ENCODE peak calls at places on chromosomes 1 and 21, in four cellular contexts. One of them, this sample, is unnamed.

GRCh38 chr1:17013598-17014320 is 2.0 kb upstream of the ATP13A2 start:
- DNase-seq in retinal pigment epithelial cell: no peak
- DNase-seq in pancreas: no peak
- DNase-seq in GM23338: no peak
- DNase-seq in this sample: peak; percentile 43

GRCh38 chr1:22406722-22407495 is 44.7 kb upstream of the ZBTB40 start:
- DNase-seq in pancreas: no peak
- DNase-seq in retinal pigment epithelial cell: no peak
- DNase-seq in GM23338: no peak
- DNase-seq in this sample: no peak

GRCh38 chr1:162861101-162861500 is at the start of gene CCDC190:
- DNase-seq in pancreas: no peak
- DNase-seq in GM23338: peak; percentile 17
- DNase-seq in retinal pigment epithelial cell: no peak
- DNase-seq in this sample: no peak

GRCh38 chr1:40839943-40840335 is 22.2 kb downstream of the CITED4 start:
- DNase-seq in retinal pigment epithelial cell: no peak
- DNase-seq in pancreas: no peak
- DNase-seq in GM23338: no peak
- DNase-seq in this sample: no peak

GRCh38 chr1:230163719-230164118 is 96.7 kb downstream of the GALNT2 start:
- DNase-seq in GM23338: no peak
- DNase-seq in retinal pigment epithelial cell: no peak
- DNase-seq in pancreas: no peak
- DNase-seq in this sample: no peak

GRCh38 chr1:77281491-77282186 is at the start of gene AK5:
- DNase-seq in GM23338: peak; percentile 75
- DNase-seq in pancreas: peak; percentile 34
- DNase-seq in retinal pigment epithelial cell: no peak
- DNase-seq in this sample: no peak

GRCh38 chr21:35932232-35932911 is 128.0 kb downstream of the SETD4 start:
- DNase-seq in retinal pigment epithelial cell: peak; percentile 69
- DNase-seq in GM23338: no peak
- DNase-seq in pancreas: no peak
- DNase-seq in this sample: peak; percentile 52

GRCh38 chr1:40849801-40850592 is 12.2 kb downstream of the CITED4 start:
- DNase-seq in retinal pigment epithelial cell: no peak
- DNase-seq in GM23338: peak; percentile 77
- DNase-seq in pancreas: peak; percentile 68
- DNase-seq in this sample: peak; percentile 72

GRCh38 chr21:45891388-45892155 is 90.0 kb upstream of the COL6A1 start:
- DNase-seq in GM23338: no peak
- DNase-seq in pancreas: no peak
- DNase-seq in retinal pigment epithelial cell: no peak
- DNase-seq in this sample: no peak

GRCh38 chr1:87462894-87463293 is 134.2 kb downstream of the LMO4 start:
- DNase-seq in GM23338: no peak
- DNase-seq in retinal pigment epithelial cell: no peak
- DNase-seq in pancreas: no peak
- DNase-seq in this sample: no peak

GRCh38 chr21:46038871-46039397 is 57.4 kb downstream of the COL6A1 start:
- DNase-seq in retinal pigment epithelial cell: no peak
- DNase-seq in GM23338: no peak
- DNase-seq in pancreas: no peak
- DNase-seq in this sample: peak; percentile 50

GRCh38 chr1:166383137-166383536 is 216.3 kb upstream of the FAM78B start:
- DNase-seq in pancreas: no peak
- DNase-seq in retinal pigment epithelial cell: no peak
- DNase-seq in GM23338: peak; percentile 37
- DNase-seq in this sample: no peak
- H3K4me3 ChIP-seq in pancreas: no peak overlapping the region
- H3K4me3 ChIP-seq in retinal pigment epithelial cell: no peak overlapping the region
- H3K4me3 ChIP-seq in GM23338: peak overlapping the region; percentile 14
- H3K4me3 ChIP-seq in this sample: no peak overlapping the region

DNA sequence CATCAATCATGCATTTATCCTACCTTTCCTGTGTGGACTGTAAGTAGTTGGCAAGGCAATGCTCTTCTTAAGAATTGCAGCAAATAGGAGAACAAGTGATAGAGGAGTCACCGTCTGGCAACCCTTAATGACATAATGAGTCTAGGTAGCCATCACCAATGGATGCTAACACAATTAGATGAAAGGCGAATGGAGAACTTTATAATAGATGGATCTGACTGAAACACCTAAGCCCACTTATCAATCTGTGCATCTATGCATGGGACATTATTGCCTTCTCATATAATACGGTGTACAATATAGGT is 18.9 kb upstream of the CAPN8 start:
- DNase-seq in retinal pigment epithelial cell: no peak
- DNase-seq in pancreas: no peak
- DNase-seq in GM23338: no peak
- DNase-seq in this sample: no peak
- TF ChIP-seq CTCF in retinal pigment epithelial cell: no peak
- TF ChIP-seq CTCF in pancreas: no peak
- TF ChIP-seq CTCF in GM23338: no peak
- TF ChIP-seq CTCF in this sample: no peak

GRCh38 chr1:54326577-54327385 is 79.4 kb downstream of the SSBP3 start:
- DNase-seq in GM23338: no peak
- DNase-seq in pancreas: no peak
- DNase-seq in retinal pigment epithelial cell: no peak
- DNase-seq in this sample: no peak
- H3K4me3 ChIP-seq in GM23338: peak overlapping the region; percentile 5
- H3K4me3 ChIP-seq in pancreas: no peak overlapping the region
- H3K4me3 ChIP-seq in retinal pigment epithelial cell: no peak overlapping the region
- H3K4me3 ChIP-seq in this sample: no peak overlapping the region

GRCh38 chr1:205543351-205544305 is 39.2 kb downstream of the CDK18 start:
- DNase-seq in pancreas: no peak
- DNase-seq in retinal pigment epithelial cell: peak; percentile 86
- DNase-seq in GM23338: peak; percentile 95
- DNase-seq in this sample: peak; percentile 37
- TF ChIP-seq CTCF in pancreas: no peak
- TF ChIP-seq CTCF in retinal pigment epithelial cell: no peak
- TF ChIP-seq CTCF in GM23338: no peak
- TF ChIP-seq CTCF in this sample: no peak

GRCh38 chr21:29152936-29153335 is 22.5 kb downstream of the MAP3K7CL start:
- DNase-seq in pancreas: no peak
- DNase-seq in retinal pigment epithelial cell: no peak
- DNase-seq in GM23338: no peak
- DNase-seq in this sample: no peak

GRCh38 chr21:29154270-29154669 is 23.8 kb downstream of the MAP3K7CL start:
- DNase-seq in retinal pigment epithelial cell: no peak
- DNase-seq in GM23338: no peak
- DNase-seq in pancreas: no peak
- DNase-seq in this sample: no peak

GRCh38 chr21:29157084-29157483 is 26.6 kb downstream of the MAP3K7CL start:
- DNase-seq in pancreas: no peak
- DNase-seq in retinal pigment epithelial cell: no peak
- DNase-seq in GM23338: no peak
- DNase-seq in this sample: no peak

GRCh38 chr21:29155118-29155932 is 24.9 kb downstream of the MAP3K7CL start:
- DNase-seq in GM23338: peak; percentile 39
- DNase-seq in pancreas: peak; percentile 27
- DNase-seq in retinal pigment epithelial cell: no peak
- DNase-seq in this sample: peak; percentile 36

DNA sequence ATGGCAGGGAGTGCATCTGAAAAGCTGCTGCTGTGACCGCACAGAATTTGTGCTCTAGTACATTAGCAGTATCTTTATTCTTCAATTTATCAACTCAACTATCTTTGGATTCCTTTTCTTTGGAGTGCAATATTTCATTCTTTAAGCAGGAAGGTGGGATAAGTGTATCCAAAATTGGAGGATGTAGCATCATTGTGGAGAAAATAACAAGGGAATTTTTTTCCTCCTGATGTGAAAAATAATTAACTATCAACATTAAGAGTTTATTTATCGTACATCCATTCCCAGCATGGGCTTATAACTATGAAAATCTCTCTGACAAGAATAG is 25.5 kb downstream of the MAP3K7CL start:
- DNase-seq in pancreas: no peak
- DNase-seq in GM23338: no peak
- DNase-seq in retinal pigment epithelial cell: no peak
- DNase-seq in this sample: no peak
- H3K4me3 ChIP-seq in pancreas: no peak overlapping the region
- H3K4me3 ChIP-seq in GM23338: no peak overlapping the region
- H3K4me3 ChIP-seq in retinal pigment epithelial cell: no peak overlapping the region
- H3K4me3 ChIP-seq in this sample: peak overlapping the region; percentile 3

GRCh38 chr1:207993477-207994445 is 82.8 kb upstream of the CD34 start:
- DNase-seq in retinal pigment epithelial cell: no peak
- DNase-seq in pancreas: no peak
- DNase-seq in GM23338: peak; percentile 76
- DNase-seq in this sample: no peak
- TF ChIP-seq CTCF in retinal pigment epithelial cell: peak; percentile 57
- TF ChIP-seq CTCF in pancreas: no peak
- TF ChIP-seq CTCF in GM23338: peak; percentile 82
- TF ChIP-seq CTCF in this sample: no peak

GRCh38 chr1:6795661-6796060 is 10.4 kb downstream of the CAMTA1 start:
- DNase-seq in pancreas: no peak
- DNase-seq in retinal pigment epithelial cell: peak; percentile 19
- DNase-seq in GM23338: no peak
- DNase-seq in this sample: no peak
- H3K4me3 ChIP-seq in pancreas: no peak overlapping the region
- H3K4me3 ChIP-seq in retinal pigment epithelial cell: no peak overlapping the region
- H3K4me3 ChIP-seq in GM23338: no peak overlapping the region
- H3K4me3 ChIP-seq in this sample: no peak overlapping the region

DNA sequence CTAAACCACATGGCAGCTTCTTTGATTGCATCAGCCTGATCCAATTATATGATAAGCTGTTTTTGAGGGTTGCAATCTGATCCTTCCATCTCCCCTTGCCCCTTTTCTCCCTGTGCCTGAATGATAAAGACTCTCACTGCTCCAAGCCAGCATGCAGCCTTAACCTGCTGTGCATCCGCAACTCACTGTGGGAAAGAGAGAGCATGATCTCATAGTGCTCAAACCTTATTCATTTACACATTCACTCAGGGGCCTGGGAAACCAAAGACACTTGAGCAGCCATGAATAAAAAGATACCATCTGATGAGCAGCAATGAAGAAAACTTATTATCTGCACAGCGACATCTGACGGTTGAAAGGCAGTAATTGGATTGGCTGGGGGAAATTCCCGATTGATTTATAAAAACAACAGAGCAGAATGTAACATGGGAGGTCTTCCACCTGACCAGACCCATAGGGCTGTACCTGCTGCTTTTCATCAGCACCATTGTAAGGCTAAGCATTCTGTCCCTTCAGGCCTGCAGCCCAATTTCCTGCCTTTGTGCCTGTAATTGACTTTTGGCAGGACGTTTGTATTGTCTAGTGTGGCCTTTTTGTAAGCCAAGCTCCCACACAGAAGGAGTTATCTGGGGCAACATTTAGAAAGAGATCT is 62.5 kb downstream of the KIAA0040 start:
- DNase-seq in GM23338: peak; percentile 81
- DNase-seq in retinal pigment epithelial cell: no peak
- DNase-seq in pancreas: no peak
- DNase-seq in this sample: no peak
- TF ChIP-seq CTCF in GM23338: peak; percentile 20
- TF ChIP-seq CTCF in retinal pigment epithelial cell: no peak
- TF ChIP-seq CTCF in pancreas: no peak
- TF ChIP-seq CTCF in this sample: no peak

GRCh38 chr1:63855942-63856341 is 82.1 kb downstream of the ROR1 start:
- DNase-seq in pancreas: no peak
- DNase-seq in GM23338: no peak
- DNase-seq in retinal pigment epithelial cell: no peak
- DNase-seq in this sample: no peak

GRCh38 chr1:63857478-63857877 is 83.7 kb downstream of the ROR1 start:
- DNase-seq in retinal pigment epithelial cell: no peak
- DNase-seq in GM23338: no peak
- DNase-seq in pancreas: no peak
- DNase-seq in this sample: no peak

GRCh38 chr1:63859480-63860275 is 85.9 kb downstream of the ROR1 start:
- DNase-seq in pancreas: no peak
- DNase-seq in GM23338: no peak
- DNase-seq in retinal pigment epithelial cell: no peak
- DNase-seq in this sample: no peak

GRCh38 chr1:63856924-63857323 is 83.1 kb downstream of the ROR1 start:
- DNase-seq in retinal pigment epithelial cell: no peak
- DNase-seq in pancreas: no peak
- DNase-seq in GM23338: no peak
- DNase-seq in this sample: no peak

DNA sequence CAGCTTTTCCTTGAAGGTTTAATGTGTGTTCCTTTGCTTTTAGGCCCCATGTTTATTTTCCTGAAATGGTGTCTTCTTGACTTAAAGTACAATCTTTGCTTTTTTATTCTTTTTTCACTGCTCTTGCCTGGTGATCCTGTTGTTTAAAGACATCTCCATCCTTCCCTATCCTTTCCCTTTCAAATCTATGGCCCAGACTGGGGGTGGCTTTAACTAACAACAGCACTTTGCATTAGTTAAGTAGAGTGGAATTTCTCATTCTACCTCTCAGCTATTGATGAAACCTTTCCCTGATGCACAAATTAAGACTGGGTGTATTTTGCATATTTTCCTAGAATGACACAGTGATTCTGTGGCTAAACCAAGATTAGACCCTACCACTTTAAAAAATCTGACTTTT is 84.3 kb downstream of the ROR1 start:
- DNase-seq in retinal pigment epithelial cell: no peak
- DNase-seq in GM23338: peak; percentile 45
- DNase-seq in pancreas: no peak
- DNase-seq in this sample: no peak
- H3K4me3 ChIP-seq in retinal pigment epithelial cell: no peak overlapping the region
- H3K4me3 ChIP-seq in GM23338: no peak overlapping the region
- H3K4me3 ChIP-seq in pancreas: no peak overlapping the region
- H3K4me3 ChIP-seq in this sample: no peak overlapping the region

GRCh38 chr21:32981096-32981495 is 44.6 kb upstream of the OLIG2 start:
- DNase-seq in GM23338: no peak
- DNase-seq in pancreas: no peak
- DNase-seq in retinal pigment epithelial cell: no peak
- DNase-seq in this sample: no peak

GRCh38 chr21:32976791-32977190 is 48.9 kb upstream of the OLIG2 start:
- DNase-seq in retinal pigment epithelial cell: no peak
- DNase-seq in pancreas: no peak
- DNase-seq in GM23338: no peak
- DNase-seq in this sample: no peak

GRCh38 chr21:32977216-32977615 is 48.5 kb upstream of the OLIG2 start:
- DNase-seq in GM23338: no peak
- DNase-seq in retinal pigment epithelial cell: no peak
- DNase-seq in pancreas: no peak
- DNase-seq in this sample: no peak

GRCh38 chr21:32979598-32980268 is 46.0 kb upstream of the OLIG2 start:
- DNase-seq in retinal pigment epithelial cell: no peak
- DNase-seq in pancreas: no peak
- DNase-seq in GM23338: no peak
- DNase-seq in this sample: no peak

GRCh38 chr21:32978346-32979270 is 47.1 kb upstream of the OLIG2 start:
- DNase-seq in retinal pigment epithelial cell: no peak
- DNase-seq in GM23338: no peak
- DNase-seq in pancreas: no peak
- DNase-seq in this sample: no peak
- TF ChIP-seq CTCF in retinal pigment epithelial cell: no peak
- TF ChIP-seq CTCF in GM23338: peak; percentile 19
- TF ChIP-seq CTCF in pancreas: no peak
- TF ChIP-seq CTCF in this sample: no peak